ENCODE peak calls at places on chromosomes 4 and X, in five cellular contexts. M is amniotic stem cell; H is activated naive CD4-positive, alpha-beta T cell treated with anti-CD3 and anti-CD28 coated beads, Interleukin-2, amount 50 U/mL, for 16 hours; F is dorsolateral prefrontal cortex; X is activated T-cell treated with anti-CD3 and anti-CD28 coated beads for 1 hour. E is an unnamed sample.

GRCh38 chr4:77314697-77315096 is 157.7 kb downstream of the CCNG2 start:
- DNase-seq in M (no peak), H (no peak), F (no peak), X (no peak), E (no peak)

GRCh38 chrX:153670748-153671588 is 2.6 kb downstream of the PNCK start:
- DNase-seq in M (no peak), H (no peak), F (peak; percentile 31), X (no peak), E (no peak)

GRCh38 chr4:38128478-38129451 is 168.6 kb downstream of the PTTG2 start:
- DNase-seq in M (no peak), H (peak; percentile 79), F (no peak), X (peak; percentile 35), E (peak; percentile 71)

GRCh38 chrX:40359593-40359992 is 221.2 kb upstream of the ATP6AP2 start:
- DNase-seq in M (no peak), H (no peak), F (no peak), X (no peak), E (no peak)

GRCh38 chr4:3936184-3936583 is 170.0 kb downstream of the ADRA2C start:
- DNase-seq in M (no peak), H (no peak), F (no peak), X (no peak), E (no peak)

GRCh38 chr4:151358266-151358665 is 32.9 kb upstream of the SH3D19 start:
- DNase-seq in M (no peak), H (no peak), F (peak; percentile 58), X (no peak), E (no peak)

GRCh38 chr4:79141530-79141929 is 184.3 kb downstream of the NAA11 start:
- DNase-seq in M (no peak), H (no peak), F (no peak), X (no peak), E (no peak)

GRCh38 chr4:10123227-10124101 is 6.9 kb upstream of the WDR1 start:
- DNase-seq in M (no peak), H (no peak), F (no peak), X (no peak), E (peak; percentile 16)

GRCh38 chr4:30950737-30951136 is 230.6 kb downstream of the PCDH7 start:
- DNase-seq in M (no peak), H (no peak), F (no peak), X (no peak), E (no peak)

GRCh38 chrX:771536-771935 is 140.9 kb downstream of the SHOX start:
- DNase-seq in M (no peak), H (no peak), F (no peak), X (no peak), E (no peak)

GRCh38 chr4:169330811-169331210 is 60.1 kb upstream of the SH3RF1 start:
- DNase-seq in M (no peak), H (no peak), F (no peak), X (no peak), E (no peak)

GRCh38 chr4:103498161-103499070 is 221.4 kb downstream of the TACR3 start:
- DNase-seq in M (peak; percentile 10), H (no peak), F (no peak), X (no peak), E (no peak)